ENCODE peak calls at places on chromosomes 11 and 22, in eight cellular contexts. One of them, this sample, is unnamed. For H3K4me1 and H3K36me3, the result is how much of the 10 kb centered on the place peaks cover.

GRCh38 chr11:129312741-129313587 is 62.7 kb upstream of the BARX2 start:
- DNase-seq in heart right ventricle: no peak
- DNase-seq in HCT116: no peak
- DNase-seq in GM23248: peak
- DNase-seq in HAP-1: no peak
- DNase-seq in DND-41: no peak
- DNase-seq in upper lobe of left lung: no peak
- DNase-seq in IMR-90: peak
- DNase-seq in this sample: no peak

GRCh38 chr11:129798212-129798611 is 17.4 kb upstream of the TMEM45B start:
- DNase-seq in heart right ventricle: no peak
- DNase-seq in HCT116: no peak
- DNase-seq in GM23248: no peak
- DNase-seq in HAP-1: no peak
- DNase-seq in DND-41: no peak
- DNase-seq in upper lobe of left lung: no peak
- DNase-seq in IMR-90: no peak
- DNase-seq in this sample: no peak

GRCh38 chr11:47991266-47991830 is 11.0 kb downstream of the PTPRJ start:
- DNase-seq in heart right ventricle: peak
- DNase-seq in HCT116: no peak
- DNase-seq in GM23248: no peak
- DNase-seq in HAP-1: peak
- DNase-seq in DND-41: no peak
- DNase-seq in upper lobe of left lung: peak
- DNase-seq in IMR-90: no peak
- DNase-seq in this sample: peak

GRCh38 chr22:50313021-50313420 is 5.6 kb upstream of the PLXNB2 start:
- DNase-seq in heart right ventricle: no peak
- DNase-seq in HCT116: no peak
- DNase-seq in GM23248: no peak
- DNase-seq in HAP-1: no peak
- DNase-seq in DND-41: no peak
- DNase-seq in upper lobe of left lung: no peak
- DNase-seq in IMR-90: no peak
- DNase-seq in this sample: peak

GRCh38 chr11:132030896-132031295 is 660.5 kb downstream of the NTM start:
- DNase-seq in heart right ventricle: no peak
- DNase-seq in HCT116: no peak
- DNase-seq in GM23248: no peak
- DNase-seq in HAP-1: no peak
- DNase-seq in DND-41: no peak
- DNase-seq in upper lobe of left lung: no peak
- DNase-seq in IMR-90: peak
- DNase-seq in this sample: no peak

GRCh38 chr11:20367313-20367948 is 3.9 kb downstream of the HTATIP2 start:
- DNase-seq in heart right ventricle: no peak
- DNase-seq in HCT116: peak
- DNase-seq in GM23248: peak
- DNase-seq in HAP-1: no peak
- DNase-seq in DND-41: no peak
- DNase-seq in upper lobe of left lung: no peak
- DNase-seq in IMR-90: peak
- DNase-seq in this sample: no peak

GRCh38 chr11:130718118-130718517 is 198.2 kb downstream of the SNX19 start:
- DNase-seq in heart right ventricle: peak
- DNase-seq in HCT116: no peak
- DNase-seq in GM23248: no peak
- DNase-seq in HAP-1: no peak
- DNase-seq in DND-41: no peak
- DNase-seq in upper lobe of left lung: no peak
- DNase-seq in IMR-90: no peak
- DNase-seq in this sample: no peak

GRCh38 chr11:132715041-132715440 is 817.3 kb downstream of the OPCML start:
- DNase-seq in heart right ventricle: no peak
- DNase-seq in HCT116: no peak
- DNase-seq in GM23248: peak
- DNase-seq in HAP-1: no peak
- DNase-seq in DND-41: no peak
- DNase-seq in upper lobe of left lung: no peak
- DNase-seq in IMR-90: peak
- DNase-seq in this sample: no peak

GRCh38 chr11:84316866-84317560 is 1030.8 kb upstream of the CCDC90B start:
- DNase-seq in heart right ventricle: no peak
- DNase-seq in HCT116: no peak
- DNase-seq in GM23248: peak
- DNase-seq in HAP-1: no peak
- DNase-seq in DND-41: no peak
- DNase-seq in upper lobe of left lung: no peak
- DNase-seq in IMR-90: peak
- DNase-seq in this sample: no peak

GRCh38 chr11:31821779-31822574 is 10.9 kb upstream of the PAX6 start:
- DNase-seq in heart right ventricle: no peak
- DNase-seq in HCT116: no peak
- DNase-seq in GM23248: no peak
- DNase-seq in HAP-1: no peak
- DNase-seq in DND-41: no peak
- DNase-seq in upper lobe of left lung: no peak
- DNase-seq in IMR-90: no peak
- DNase-seq in this sample: no peak

GRCh38 chr11:74257934-74258553 is 53.4 kb downstream of the P4HA3 start:
- DNase-seq in heart right ventricle: peak
- DNase-seq in HCT116: no peak
- DNase-seq in GM23248: peak
- DNase-seq in HAP-1: no peak
- DNase-seq in DND-41: no peak
- DNase-seq in upper lobe of left lung: no peak
- DNase-seq in IMR-90: peak
- DNase-seq in this sample: peak

GRCh38 chr11:2267306-2267861 is 3.0 kb downstream of the ASCL2 start:
- DNase-seq in heart right ventricle: no peak
- DNase-seq in HCT116: no peak
- DNase-seq in GM23248: no peak
- DNase-seq in HAP-1: no peak
- DNase-seq in DND-41: peak
- DNase-seq in upper lobe of left lung: no peak
- DNase-seq in IMR-90: no peak
- DNase-seq in this sample: peak

GRCh38 chr11:68342459-68343158 is 30.2 kb downstream of the LRP5 start:
- DNase-seq in heart right ventricle: no peak
- DNase-seq in HCT116: peak
- DNase-seq in GM23248: no peak
- DNase-seq in HAP-1: no peak
- DNase-seq in DND-41: no peak
- DNase-seq in upper lobe of left lung: peak
- DNase-seq in IMR-90: no peak
- DNase-seq in this sample: no peak

GRCh38 chr11:58276151-58276550 is 8.1 kb upstream of the OR10W1 start:
- DNase-seq in heart right ventricle: no peak
- DNase-seq in HCT116: no peak
- DNase-seq in GM23248: peak
- DNase-seq in HAP-1: no peak
- DNase-seq in DND-41: no peak
- DNase-seq in upper lobe of left lung: no peak
- DNase-seq in IMR-90: peak
- DNase-seq in this sample: no peak

GRCh38 chr11:3882671-3883070 is 27.2 kb downstream of the STIM1 start:
- DNase-seq in heart right ventricle: no peak
- DNase-seq in HCT116: no peak
- DNase-seq in GM23248: no peak
- DNase-seq in HAP-1: no peak
- DNase-seq in DND-41: no peak
- DNase-seq in upper lobe of left lung: no peak
- DNase-seq in IMR-90: no peak
- DNase-seq in this sample: no peak
- H3K4me1 ChIP-seq in heart right ventricle: under half
- H3K4me1 ChIP-seq in HCT116: under half
- H3K4me1 ChIP-seq in GM23248: under half
- H3K4me1 ChIP-seq in HAP-1: under half
- H3K4me1 ChIP-seq in DND-41: under half
- H3K4me1 ChIP-seq in upper lobe of left lung: under half
- H3K4me1 ChIP-seq in IMR-90: under half
- H3K4me1 ChIP-seq in this sample: under half

DNA sequence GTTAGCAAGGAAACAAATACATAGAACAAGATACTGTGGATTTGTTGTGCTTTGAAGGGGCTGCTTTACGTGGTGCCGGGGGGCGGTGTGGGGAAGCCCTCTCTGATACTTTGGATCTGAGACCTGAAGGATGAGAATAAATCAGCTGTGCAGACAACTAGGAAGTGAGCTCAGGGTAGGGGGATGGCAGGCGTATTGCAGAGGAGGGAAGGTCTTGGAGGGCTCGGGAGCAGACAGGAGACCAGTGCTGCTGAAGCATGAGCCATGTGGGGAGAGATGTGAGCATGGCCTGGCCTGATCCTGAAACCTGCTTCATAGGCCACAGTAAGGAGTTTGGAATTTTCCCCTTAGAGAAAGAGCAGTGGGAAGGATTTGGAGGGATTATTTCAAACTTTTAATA is 33.3 kb downstream of the PPFIBP2 start:
- DNase-seq in heart right ventricle: no peak
- DNase-seq in HCT116: no peak
- DNase-seq in GM23248: no peak
- DNase-seq in HAP-1: no peak
- DNase-seq in DND-41: no peak
- DNase-seq in upper lobe of left lung: no peak
- DNase-seq in IMR-90: no peak
- DNase-seq in this sample: no peak
- H3K36me3 ChIP-seq in heart right ventricle: under half
- H3K36me3 ChIP-seq in HCT116: under half
- H3K36me3 ChIP-seq in GM23248: under half
- H3K36me3 ChIP-seq in HAP-1: under half
- H3K36me3 ChIP-seq in DND-41: under half
- H3K36me3 ChIP-seq in upper lobe of left lung: under half
- H3K36me3 ChIP-seq in IMR-90: under half
- H3K36me3 ChIP-seq in this sample: under half

DNA sequence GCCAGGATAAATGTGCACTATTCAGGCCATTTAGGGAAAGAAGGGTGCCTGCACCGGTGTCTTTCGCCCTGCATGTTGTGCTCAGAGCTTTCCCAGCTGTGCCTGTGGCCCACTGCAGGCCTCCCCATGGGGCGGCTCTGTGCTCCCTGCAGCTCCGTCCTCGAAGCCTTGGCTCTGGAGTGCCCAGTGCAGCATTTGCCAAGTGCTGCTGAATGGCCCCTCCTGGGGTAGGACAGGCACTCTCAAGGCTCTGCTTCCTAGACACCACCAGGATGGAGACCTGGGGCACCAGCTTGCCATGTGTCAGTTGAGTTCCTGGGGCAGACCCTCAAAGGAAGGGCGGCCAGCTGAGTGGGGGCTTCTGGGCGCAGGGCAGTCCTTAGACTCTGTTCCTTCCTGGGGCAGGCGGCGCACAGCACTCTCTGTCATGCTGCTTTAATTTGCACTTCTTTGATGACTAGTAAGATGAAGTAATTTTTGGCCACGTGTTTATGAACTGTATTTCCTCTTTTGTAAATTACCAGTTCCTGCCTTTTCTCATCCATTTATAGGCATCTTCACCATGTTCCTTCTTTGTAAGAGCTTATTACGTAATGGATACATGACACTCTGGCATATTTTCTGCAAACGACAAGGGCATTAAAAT is 32.1 kb upstream of the GNB1L start:
- DNase-seq in heart right ventricle: no peak
- DNase-seq in HCT116: no peak
- DNase-seq in GM23248: peak
- DNase-seq in HAP-1: no peak
- DNase-seq in DND-41: peak
- DNase-seq in upper lobe of left lung: peak
- DNase-seq in IMR-90: peak
- DNase-seq in this sample: peak
- H3K4me1 ChIP-seq in heart right ventricle: under half
- H3K4me1 ChIP-seq in HCT116: under half
- H3K4me1 ChIP-seq in GM23248: under half
- H3K4me1 ChIP-seq in HAP-1: under half
- H3K4me1 ChIP-seq in DND-41: half or more
- H3K4me1 ChIP-seq in upper lobe of left lung: under half
- H3K4me1 ChIP-seq in IMR-90: under half
- H3K4me1 ChIP-seq in this sample: under half

GRCh38 chr22:38487946-38488345 is 18.2 kb downstream of the DDX17 start:
- DNase-seq in heart right ventricle: no peak
- DNase-seq in HCT116: no peak
- DNase-seq in GM23248: no peak
- DNase-seq in HAP-1: no peak
- DNase-seq in DND-41: no peak
- DNase-seq in upper lobe of left lung: no peak
- DNase-seq in IMR-90: no peak
- DNase-seq in this sample: no peak

GRCh38 chr22:38489561-38490133 is 16.5 kb downstream of the DDX17 start:
- DNase-seq in heart right ventricle: no peak
- DNase-seq in HCT116: no peak
- DNase-seq in GM23248: no peak
- DNase-seq in HAP-1: no peak
- DNase-seq in DND-41: no peak
- DNase-seq in upper lobe of left lung: no peak
- DNase-seq in IMR-90: no peak
- DNase-seq in this sample: no peak

GRCh38 chr22:38490475-38490874 is 15.6 kb downstream of the DDX17 start:
- DNase-seq in heart right ventricle: no peak
- DNase-seq in HCT116: no peak
- DNase-seq in GM23248: no peak
- DNase-seq in HAP-1: no peak
- DNase-seq in DND-41: no peak
- DNase-seq in upper lobe of left lung: no peak
- DNase-seq in IMR-90: no peak
- DNase-seq in this sample: no peak

GRCh38 chr22:38490915-38491314 is 15.2 kb downstream of the DDX17 start:
- DNase-seq in heart right ventricle: peak
- DNase-seq in HCT116: no peak
- DNase-seq in GM23248: peak
- DNase-seq in HAP-1: no peak
- DNase-seq in DND-41: no peak
- DNase-seq in upper lobe of left lung: peak
- DNase-seq in IMR-90: peak
- DNase-seq in this sample: peak

GRCh38 chr22:38489142-38489541 is 17.0 kb downstream of the DDX17 start:
- DNase-seq in heart right ventricle: no peak
- DNase-seq in HCT116: no peak
- DNase-seq in GM23248: no peak
- DNase-seq in HAP-1: no peak
- DNase-seq in DND-41: no peak
- DNase-seq in upper lobe of left lung: no peak
- DNase-seq in IMR-90: no peak
- DNase-seq in this sample: no peak
- H3K36me3 ChIP-seq in heart right ventricle: half or more
- H3K36me3 ChIP-seq in HCT116: half or more
- H3K36me3 ChIP-seq in GM23248: half or more
- H3K36me3 ChIP-seq in HAP-1: half or more
- H3K36me3 ChIP-seq in DND-41: half or more
- H3K36me3 ChIP-seq in upper lobe of left lung: half or more
- H3K36me3 ChIP-seq in IMR-90: half or more
- H3K36me3 ChIP-seq in this sample: under half

GRCh38 chr11:19173004-19173689 is 28.6 kb downstream of the CSRP3 start:
- DNase-seq in heart right ventricle: peak
- DNase-seq in HCT116: no peak
- DNase-seq in GM23248: no peak
- DNase-seq in HAP-1: no peak
- DNase-seq in DND-41: no peak
- DNase-seq in upper lobe of left lung: no peak
- DNase-seq in IMR-90: no peak
- DNase-seq in this sample: no peak
- H3K4me1 ChIP-seq in heart right ventricle: under half
- H3K4me1 ChIP-seq in HCT116: under half
- H3K4me1 ChIP-seq in GM23248: under half
- H3K4me1 ChIP-seq in HAP-1: under half
- H3K4me1 ChIP-seq in DND-41: under half
- H3K4me1 ChIP-seq in upper lobe of left lung: under half
- H3K4me1 ChIP-seq in IMR-90: under half
- H3K4me1 ChIP-seq in this sample: under half